ENCODE peak calls at places on chromosome 4, in nine cellular contexts. C is cardiac muscle cell, U is HepG2, Z is iPS DF 6.9, F is colonic mucosa, J is heart left ventricle, I is lung, N is spleen, S is PC-3. H is an unnamed sample. For H3K4me1 and H3K27me3, the result is how much of the 10 kb centered on the place peaks cover.

GRCh38 chr4:118033148-118034060 is 882 bp upstream of the NDST3 start:
- DNase-seq in F (peak), U (no peak), S (peak), N (peak), I (peak), Z (no peak), J (peak), C (peak), H (no peak)

GRCh38 chr4:175427751-175428150 is 384.3 kb downstream of the GPM6A start:
- DNase-seq in I (no peak), C (no peak), N (no peak), S (no peak), J (peak), Z (no peak), F (no peak), U (no peak), H (no peak)

GRCh38 chr4:82422616-82423015 is 7.6 kb downstream of the HNRNPDL start:
- DNase-seq in S (no peak), Z (no peak), N (no peak), U (no peak), F (no peak), I (no peak), C (no peak), J (no peak), H (no peak)

GRCh38 chr4:113955411-113955810 is 24.0 kb downstream of the ARSJ start:
- DNase-seq in U (no peak), N (no peak), Z (no peak), F (no peak), C (no peak), J (no peak), S (peak), I (no peak), H (no peak)

GRCh38 chr4:167032876-167033275 is 201.4 kb downstream of the SPOCK3 start:
- DNase-seq in J (no peak), N (no peak), S (peak), I (no peak), C (no peak), Z (no peak), U (no peak), F (no peak), H (peak)

GRCh38 chr4:157521916-157522315 is 301.4 kb downstream of the GRIA2 start:
- DNase-seq in N (no peak), I (no peak), S (no peak), F (no peak), C (no peak), U (no peak), J (no peak), Z (no peak), H (peak)

GRCh38 chr4:187209921-187210613 is 486.4 kb upstream of the FAT1 start:
- DNase-seq in J (no peak), S (peak), C (no peak), F (no peak), U (no peak), N (no peak), I (no peak), Z (no peak), H (no peak)

GRCh38 chr4:89404530-89404929 is 96.9 kb upstream of the GPRIN3 start:
- DNase-seq in N (no peak), J (no peak), Z (no peak), S (no peak), U (no peak), C (no peak), I (no peak), F (no peak), H (no peak)

GRCh38 chr4:71456841-71457240 is 118.0 kb downstream of the SLC4A4 start:
- DNase-seq in I (no peak), N (no peak), U (peak), F (no peak), Z (no peak), J (no peak), S (peak), C (no peak), H (peak)

GRCh38 chr4:30945586-30945985 is 225.4 kb downstream of the PCDH7 start:
- DNase-seq in F (no peak), U (no peak), J (no peak), I (no peak), N (no peak), Z (no peak), S (no peak), C (peak), H (no peak)

GRCh38 chr4:30946288-30946687 is 226.1 kb downstream of the PCDH7 start:
- DNase-seq in C (no peak), I (no peak), Z (no peak), J (no peak), U (no peak), F (no peak), N (no peak), S (no peak), H (no peak)

GRCh38 chr4:30950737-30951136 is 230.6 kb downstream of the PCDH7 start:
- DNase-seq in S (peak), U (no peak), C (no peak), F (peak), I (no peak), N (no peak), Z (no peak), J (no peak), H (peak)

GRCh38 chr4:30952526-30953219 is 232.5 kb downstream of the PCDH7 start:
- DNase-seq in F (no peak), N (no peak), S (peak), I (no peak), Z (no peak), J (no peak), C (no peak), U (no peak), H (no peak)

GRCh38 chr4:30948653-30949052 is 228.5 kb downstream of the PCDH7 start:
- DNase-seq in S (peak), Z (no peak), U (no peak), N (no peak), I (no peak), C (no peak), J (no peak), F (no peak), H (peak)
- H3K4me1 ChIP-seq in S (under half), Z (under half), U (under half), N (under half), I (under half), C (under half), J (under half), F (under half), H (half or more)

DNA sequence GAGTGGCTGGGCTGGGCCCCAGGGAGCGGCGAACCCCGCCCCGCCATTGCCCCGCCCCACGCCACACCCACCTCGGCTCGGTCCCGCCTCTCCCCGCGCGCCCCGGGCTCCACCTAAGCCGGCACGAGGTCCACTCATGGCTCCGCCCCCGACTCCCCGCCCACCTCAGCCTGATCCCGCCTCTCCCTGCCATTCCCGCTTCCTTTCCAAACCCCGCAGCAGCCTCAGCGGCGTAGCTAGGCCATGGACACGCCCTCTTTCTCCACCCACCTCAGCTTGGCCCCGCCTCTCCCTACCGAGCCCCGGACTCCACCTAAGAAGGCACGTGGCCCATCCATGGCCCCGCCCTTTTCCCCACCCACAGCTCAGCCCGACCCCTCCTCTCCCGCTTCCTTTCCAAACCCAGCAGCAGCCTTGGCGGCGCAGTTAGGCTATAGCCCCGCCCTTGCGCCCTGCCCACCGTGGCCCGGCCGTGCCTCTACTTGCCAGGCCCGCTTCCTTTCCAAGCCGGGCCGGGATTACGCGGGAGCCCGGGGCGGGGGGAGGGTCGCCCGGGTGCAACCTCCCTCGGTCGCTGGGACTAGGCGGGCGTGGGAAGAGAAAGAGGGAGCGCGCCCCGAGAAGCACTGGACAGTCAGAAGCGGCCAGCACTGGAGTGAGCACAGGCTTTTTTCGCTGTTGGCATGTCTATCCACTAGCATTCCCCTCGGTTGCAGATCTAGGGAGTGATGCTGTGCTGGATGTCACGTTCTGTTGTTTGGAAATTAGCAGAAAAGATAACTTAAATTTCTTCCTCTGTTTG is at the start of gene RELL1:
- DNase-seq in J (peak), Z (peak), N (peak), I (peak), S (peak), C (peak), F (peak), U (peak), H (peak)
- H3K27ac ChIP-seq in J (peak), Z (no peak), N (peak), I (peak), S (no peak), C (peak), F (peak), U (peak), H (peak)

DNA sequence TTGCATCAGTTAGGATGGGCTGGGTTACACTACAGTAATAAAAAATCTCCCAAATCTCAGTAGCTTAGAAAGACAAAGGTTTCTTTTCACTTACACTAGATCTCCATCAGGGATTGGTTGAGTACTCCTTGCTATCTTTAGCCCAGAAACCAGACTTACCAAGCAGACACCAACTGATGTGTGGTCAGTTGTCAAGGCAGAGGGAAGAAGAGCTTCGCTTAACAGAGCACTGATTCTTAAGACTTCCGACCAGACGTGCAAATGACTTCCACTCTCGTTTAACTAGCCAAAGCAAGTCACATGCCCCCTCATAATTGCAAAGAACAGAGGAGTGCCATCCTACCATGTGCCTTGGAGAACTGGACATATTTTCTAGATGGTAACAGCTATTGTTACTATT is 5.7 kb upstream of the ZNF518B start:
- DNase-seq in U (no peak), J (no peak), S (no peak), F (no peak), I (no peak), N (no peak), Z (no peak), C (no peak), H (no peak)
- H3K27me3 ChIP-seq in U (under half), J (under half), S (under half), F (under half), I (under half), N (under half), Z (under half), C (under half), H (under half)

GRCh38 chr4:3480528-3481112 is 17.5 kb downstream of the DOK7 start:
- DNase-seq in J (peak), I (peak), U (peak), Z (peak), F (peak), C (peak), N (peak), S (peak), H (peak)

GRCh38 chr4:3482707-3483106 is 19.6 kb downstream of the DOK7 start:
- DNase-seq in Z (no peak), F (no peak), C (no peak), J (no peak), S (no peak), U (no peak), I (no peak), N (no peak), H (no peak)

GRCh38 chr4:3479358-3480101 is 16.4 kb downstream of the DOK7 start:
- DNase-seq in F (no peak), S (no peak), N (no peak), U (no peak), Z (no peak), J (no peak), C (no peak), I (no peak), H (no peak)

GRCh38 chr4:3481783-3482397 is 18.8 kb downstream of the DOK7 start:
- DNase-seq in U (no peak), N (no peak), Z (no peak), S (no peak), C (no peak), F (peak), I (no peak), J (no peak), H (no peak)

GRCh38 chr4:3481113-3481531 is 18.0 kb downstream of the DOK7 start:
- DNase-seq in J (no peak), I (no peak), Z (peak), F (no peak), N (no peak), U (no peak), S (no peak), C (peak), H (no peak)
- H3K4me1 ChIP-seq in J (half or more), I (under half), Z (under half), F (under half), N (under half), U (under half), S (under half), C (under half), H (under half)

GRCh38 chr4:26132858-26133257 is 188.0 kb upstream of the RBPJ start:
- DNase-seq in Z (peak), N (no peak), C (no peak), I (no peak), F (no peak), S (no peak), U (peak), J (no peak), H (no peak)

GRCh38 chr4:26131711-26132110 is 189.1 kb upstream of the RBPJ start:
- DNase-seq in U (no peak), I (no peak), S (no peak), C (no peak), J (no peak), Z (no peak), N (no peak), F (no peak), H (no peak)

GRCh38 chr4:26127851-26128337 is 192.9 kb upstream of the RBPJ start:
- DNase-seq in N (no peak), F (no peak), U (no peak), I (no peak), C (no peak), S (peak), J (no peak), Z (no peak), H (peak)

GRCh38 chr4:26131053-26131452 is 189.8 kb upstream of the RBPJ start:
- DNase-seq in J (no peak), S (no peak), C (no peak), U (no peak), N (no peak), F (no peak), I (no peak), Z (no peak), H (no peak)

GRCh38 chr4:26130173-26130572 is 190.6 kb upstream of the RBPJ start:
- DNase-seq in U (no peak), Z (no peak), I (no peak), C (no peak), J (no peak), F (no peak), N (no peak), S (no peak), H (no peak)
- H3K27ac ChIP-seq in U (no peak), Z (no peak), I (no peak), C (no peak), J (no peak), F (no peak), N (no peak), S (no peak), H (no peak)

DNA sequence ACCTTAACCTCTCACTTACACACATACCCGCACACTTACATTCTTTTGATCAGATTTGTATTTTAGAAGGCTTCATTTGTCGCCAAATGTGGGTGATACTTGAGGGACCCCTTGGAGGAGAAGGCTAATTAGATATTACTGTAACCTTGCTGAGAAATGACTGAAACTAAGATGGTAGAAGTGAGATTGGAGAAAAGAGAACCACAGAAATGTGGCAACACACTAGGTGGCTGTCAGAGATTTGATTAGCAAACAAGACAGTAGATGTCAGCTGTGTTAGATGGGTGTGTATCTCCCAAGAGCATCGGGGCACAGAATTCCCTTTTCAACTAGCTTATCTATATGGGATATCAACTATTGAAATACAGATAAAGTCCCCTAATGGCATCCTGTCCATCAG is 149.3 kb upstream of the FABP2 start:
- DNase-seq in Z (no peak), S (no peak), C (no peak), F (no peak), N (no peak), I (no peak), J (no peak), U (no peak), H (no peak)
- H3K27me3 ChIP-seq in Z (under half), S (under half), C (under half), F (under half), N (under half), I (under half), J (under half), U (under half), H (under half)

GRCh38 chr4:85486425-85487101 is 11.6 kb downstream of the ARHGAP24 start:
- DNase-seq in Z (no peak), N (no peak), F (no peak), C (no peak), J (no peak), U (no peak), I (no peak), S (no peak), H (no peak)

GRCh38 chr4:85478576-85478975 is 3.6 kb downstream of the ARHGAP24 start:
- DNase-seq in N (no peak), S (no peak), I (no peak), J (no peak), U (no peak), Z (no peak), F (no peak), C (no peak), H (no peak)

GRCh38 chr4:85477538-85477937 is 2.6 kb downstream of the ARHGAP24 start:
- DNase-seq in I (no peak), U (no peak), F (no peak), C (no peak), Z (no peak), N (no peak), J (no peak), S (no peak), H (no peak)

DNA sequence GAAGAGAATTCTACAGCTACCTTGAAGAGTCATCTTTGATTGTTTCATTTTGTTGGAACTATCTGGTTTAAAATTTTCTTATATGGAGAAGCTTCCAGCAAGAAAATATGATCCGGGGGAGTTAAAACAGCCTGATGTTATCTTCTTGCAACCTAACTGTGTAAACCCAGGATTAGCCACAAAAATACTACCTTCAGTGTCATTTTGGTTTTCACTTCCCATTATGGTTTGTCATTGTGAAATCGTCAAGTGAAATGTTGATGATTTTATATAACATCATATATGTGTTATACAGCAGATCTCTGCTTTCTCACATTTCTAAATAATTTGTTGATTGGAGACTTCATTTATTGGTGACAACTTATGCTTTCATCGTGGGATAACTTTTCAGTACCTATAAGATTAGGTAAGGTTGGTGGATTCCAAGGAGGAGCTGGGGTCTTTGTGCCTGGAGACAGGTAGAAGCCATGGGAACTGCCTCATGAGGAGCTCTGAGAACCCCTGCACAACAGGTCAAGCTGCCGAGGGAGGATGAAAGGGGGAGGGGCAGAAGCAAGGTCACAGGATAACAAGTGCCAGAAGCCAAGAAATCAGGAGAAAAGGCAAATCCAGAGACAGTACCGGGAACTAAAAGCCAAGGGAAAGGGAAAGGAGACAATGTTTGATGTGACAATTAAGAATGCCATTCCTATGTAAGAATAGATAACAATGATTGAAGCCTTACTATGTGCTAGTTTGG is 7.2 kb downstream of the ARHGAP24 start:
- DNase-seq in S (no peak), U (no peak), I (no peak), Z (no peak), N (no peak), C (no peak), F (no peak), J (no peak), H (no peak)
- H3K4me1 ChIP-seq in S (under half), U (under half), I (under half), Z (under half), N (under half), C (under half), F (under half), J (under half), H (under half)

GRCh38 chr4:16224669-16225068 is 1.6 kb downstream of the TAPT1 start:
- DNase-seq in J (no peak), F (no peak), C (no peak), Z (no peak), S (no peak), I (no peak), N (no peak), U (no peak), H (no peak)

GRCh38 chr4:16225681-16225995 is 633 bp downstream of the TAPT1 start:
- DNase-seq in I (no peak), N (no peak), U (no peak), C (no peak), J (no peak), S (peak), F (no peak), Z (no peak), H (peak)

GRCh38 chr4:16225996-16226815 is at the start of gene TAPT1:
- DNase-seq in U (no peak), C (peak), Z (no peak), I (peak), S (peak), J (peak), N (peak), F (peak), H (no peak)

GRCh38 chr4:16224264-16224663 is 2.0 kb downstream of the TAPT1 start:
- DNase-seq in I (no peak), N (no peak), U (peak), Z (no peak), F (no peak), S (no peak), J (no peak), C (no peak), H (no peak)

DNA sequence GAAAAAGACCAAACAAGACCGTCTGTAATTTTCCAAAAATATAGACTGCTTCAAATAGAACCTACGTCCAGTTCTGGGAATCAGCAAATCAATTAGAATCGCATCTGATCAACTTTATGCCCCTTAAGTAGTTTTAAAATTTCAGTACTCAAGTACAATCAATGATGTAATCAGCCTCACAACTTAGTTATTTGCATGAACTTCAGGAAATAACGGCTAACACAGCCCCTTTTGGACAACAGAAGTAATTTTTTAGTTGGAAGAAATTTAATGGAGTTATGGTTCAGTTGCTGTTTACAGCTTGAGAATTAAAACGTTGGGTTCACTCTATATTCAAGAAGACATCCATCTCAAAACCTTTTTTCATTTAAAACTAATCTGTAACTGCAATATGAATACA is 1.1 kb downstream of the TAPT1 start:
- DNase-seq in U (no peak), J (no peak), I (no peak), F (no peak), S (peak), Z (no peak), N (no peak), C (no peak), H (peak)
- H3K27ac ChIP-seq in U (peak), J (peak), I (no peak), F (peak), S (no peak), Z (no peak), N (peak), C (no peak), H (peak)

GRCh38 chr4:828641-829271 is 2.8 kb upstream of the CPLX1 start:
- DNase-seq in J (peak), N (peak), C (no peak), F (no peak), U (peak), I (no peak), S (no peak), Z (no peak), H (no peak)
- H3K27me3 ChIP-seq in J (under half), N (under half), C (half or more), F (under half), U (half or more), I (under half), S (under half), Z (under half), H (half or more)

H was measured in foreskin keratinocyte.